ENCODE peak calls at places on chromosomes 5 and 9, in four cellular contexts. One of them, this sample, is unnamed.

GRCh38 chr9:133948571-133949485 is 43.3 kb downstream of the VAV2 start:
- DNase-seq in HepG2: no peak
- DNase-seq in K562: no peak
- DNase-seq in GM12878: no peak
- DNase-seq in this sample: no peak

GRCh38 chr9:124658165-124659017 is 112.7 kb downstream of the NR6A1 start:
- DNase-seq in HepG2: peak
- DNase-seq in K562: peak
- DNase-seq in GM12878: peak
- DNase-seq in this sample: peak

GRCh38 chr5:137481596-137481995 is 17.5 kb downstream of the SPOCK1 start:
- DNase-seq in K562: no peak
- DNase-seq in GM12878: no peak
- DNase-seq in HepG2: no peak
- DNase-seq in this sample: no peak

GRCh38 chr5:82754759-82755158 is 322.4 kb downstream of the TMEM167A start:
- DNase-seq in GM12878: peak
- DNase-seq in HepG2: no peak
- DNase-seq in K562: no peak
- DNase-seq in this sample: no peak

GRCh38 chr5:132365213-132365612 is 4.3 kb upstream of the SLC22A5 start:
- DNase-seq in K562: peak
- DNase-seq in GM12878: no peak
- DNase-seq in HepG2: peak
- DNase-seq in this sample: peak

GRCh38 chr9:97906236-97906831 is 16.0 kb downstream of the TRMO start:
- DNase-seq in GM12878: no peak
- DNase-seq in HepG2: no peak
- DNase-seq in K562: no peak
- DNase-seq in this sample: no peak

GRCh38 chr9:34204011-34204635 is 25.3 kb downstream of the UBAP1 start:
- DNase-seq in GM12878: no peak
- DNase-seq in HepG2: no peak
- DNase-seq in K562: no peak
- DNase-seq in this sample: peak

GRCh38 chr5:80474929-80475328 is 13.0 kb upstream of the FAM151B start:
- DNase-seq in K562: no peak
- DNase-seq in HepG2: peak
- DNase-seq in GM12878: no peak
- DNase-seq in this sample: no peak

GRCh38 chr9:68791169-68791568 is 86.1 kb downstream of the PIP5K1B start:
- DNase-seq in GM12878: no peak
- DNase-seq in HepG2: no peak
- DNase-seq in K562: no peak
- DNase-seq in this sample: no peak

GRCh38 chr5:32092938-32093812 is 80.9 kb downstream of the GOLPH3 start:
- DNase-seq in GM12878: peak
- DNase-seq in K562: peak
- DNase-seq in HepG2: peak
- DNase-seq in this sample: peak

GRCh38 chr9:123642291-123643278 is 286.6 kb downstream of the CRB2 start:
- DNase-seq in HepG2: peak
- DNase-seq in K562: peak
- DNase-seq in GM12878: no peak
- DNase-seq in this sample: no peak

GRCh38 chr5:10355071-10355889 is 1.8 kb downstream of the MARCHF6 start:
- DNase-seq in K562: peak
- DNase-seq in HepG2: no peak
- DNase-seq in GM12878: no peak
- DNase-seq in this sample: no peak

GRCh38 chr9:125143377-125144090 is at the start of gene SCAI:
- DNase-seq in K562: peak
- DNase-seq in GM12878: peak
- DNase-seq in HepG2: peak
- DNase-seq in this sample: peak

DNA sequence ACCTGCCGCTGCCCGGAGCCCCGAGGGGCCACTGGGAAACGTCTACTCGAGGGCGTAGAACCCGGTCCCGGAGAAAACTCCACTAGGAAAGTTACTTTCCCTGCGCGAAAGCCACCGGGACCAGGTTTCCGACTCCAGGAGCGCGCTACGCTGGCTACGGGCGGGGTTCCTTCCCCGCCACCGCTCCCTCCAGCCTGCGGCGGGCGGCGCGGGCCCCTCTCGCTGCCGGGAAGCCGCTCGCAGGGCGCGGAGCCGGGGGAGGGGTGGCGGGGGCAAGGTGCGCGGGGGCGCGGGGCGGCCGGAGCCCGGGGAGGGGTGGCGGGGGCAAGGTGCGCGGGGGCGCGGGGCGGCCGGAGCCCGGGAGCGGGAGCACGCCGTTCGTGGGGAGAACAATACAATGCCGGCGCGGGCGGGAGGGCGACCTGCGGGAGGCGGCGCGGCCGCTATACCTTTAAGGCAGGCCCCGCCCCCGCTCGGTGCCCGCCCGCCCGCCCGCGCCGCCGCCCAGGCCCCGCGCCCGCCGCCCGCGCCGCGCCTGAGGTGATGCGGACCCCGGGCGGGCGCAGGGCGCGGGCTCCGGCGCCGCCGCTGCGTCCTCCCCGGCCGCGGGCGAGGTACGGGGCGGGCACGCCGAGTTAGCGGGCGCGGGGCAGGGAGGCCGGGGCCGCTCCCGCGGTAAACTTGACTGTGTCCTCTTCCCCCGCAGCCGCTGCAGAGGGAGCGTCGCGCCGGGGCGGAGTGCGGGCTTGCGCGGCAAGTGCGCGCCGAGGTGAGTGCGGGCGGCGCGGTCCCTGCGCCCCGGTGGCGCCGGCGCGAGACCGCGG is 278.2 kb downstream of the AOPEP start:
- DNase-seq in K562: peak
- DNase-seq in GM12878: no peak
- DNase-seq in HepG2: peak
- DNase-seq in this sample: no peak
- TF ChIP-seq POLR2A in K562: no peak
- TF ChIP-seq POLR2A in GM12878: peak
- TF ChIP-seq POLR2A in HepG2: peak
- TF ChIP-seq POLR2A in this sample: peak

GRCh38 chr5:34511915-34512314 is 144.2 kb upstream of the RAI14 start:
- DNase-seq in K562: no peak
- DNase-seq in GM12878: no peak
- DNase-seq in HepG2: no peak
- DNase-seq in this sample: no peak
- TF ChIP-seq JUNB in K562: no peak
- TF ChIP-seq JUNB in GM12878: no peak
- TF ChIP-seq JUNB in HepG2: no peak
- TF ChIP-seq JUNB in this sample: no peak

GRCh38 chr5:69492391-69493234 is at the start of gene OCLN:
- DNase-seq in GM12878: no peak
- DNase-seq in HepG2: peak
- DNase-seq in K562: no peak
- DNase-seq in this sample: peak
- TF ChIP-seq POLR2A in GM12878: peak
- TF ChIP-seq POLR2A in HepG2: peak
- TF ChIP-seq POLR2A in K562: no peak
- TF ChIP-seq POLR2A in this sample: peak

GRCh38 chr5:43553381-43553780 is 3.5 kb downstream of the PAIP1 start:
- DNase-seq in K562: no peak
- DNase-seq in GM12878: no peak
- DNase-seq in HepG2: no peak
- DNase-seq in this sample: no peak
- TF ChIP-seq JUNB in K562: no peak
- TF ChIP-seq JUNB in GM12878: no peak
- TF ChIP-seq JUNB in HepG2: no peak
- TF ChIP-seq JUNB in this sample: no peak

DNA sequence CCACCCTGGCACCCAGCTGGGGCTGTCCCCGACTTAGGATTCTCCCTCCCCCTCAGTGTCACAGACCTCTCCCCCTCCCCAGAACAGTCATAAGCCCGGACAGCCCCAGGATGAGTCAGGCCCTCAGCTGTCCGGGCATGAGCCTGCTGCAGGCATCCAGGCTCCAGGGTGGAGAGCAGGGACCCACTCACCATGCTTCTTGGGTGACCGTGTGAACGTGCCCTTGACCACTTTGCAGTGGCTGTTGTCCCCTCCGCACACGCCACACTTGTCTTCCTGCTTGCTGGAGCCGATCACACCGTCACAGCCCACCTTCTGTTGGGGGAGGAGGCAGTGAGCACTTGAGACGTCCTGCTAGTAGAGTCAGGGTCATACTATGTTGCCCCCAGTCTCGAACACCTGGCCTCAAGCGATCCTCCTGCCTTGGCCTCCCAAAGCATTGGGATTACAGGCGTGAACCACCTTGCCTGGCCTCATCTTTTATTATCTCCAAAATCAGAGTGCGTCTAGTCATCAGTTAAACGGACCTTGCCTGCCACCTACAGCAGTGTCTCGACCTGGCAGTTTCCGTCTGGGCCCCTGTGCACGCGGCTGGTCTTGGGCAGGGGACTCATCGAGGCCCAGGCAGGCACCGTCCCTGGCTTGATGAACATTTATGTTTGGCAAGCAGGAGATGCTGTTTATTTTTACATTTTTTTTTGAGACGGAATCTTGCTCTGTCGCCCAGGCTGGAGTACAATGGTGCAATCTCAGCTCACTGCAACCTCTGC is 72.6 kb downstream of the ZNF354C start:
- DNase-seq in K562: peak
- DNase-seq in HepG2: no peak
- DNase-seq in GM12878: no peak
- DNase-seq in this sample: no peak
- TF ChIP-seq POLR2A in K562: no peak
- TF ChIP-seq POLR2A in HepG2: no peak
- TF ChIP-seq POLR2A in GM12878: no peak
- TF ChIP-seq POLR2A in this sample: no peak

DNA sequence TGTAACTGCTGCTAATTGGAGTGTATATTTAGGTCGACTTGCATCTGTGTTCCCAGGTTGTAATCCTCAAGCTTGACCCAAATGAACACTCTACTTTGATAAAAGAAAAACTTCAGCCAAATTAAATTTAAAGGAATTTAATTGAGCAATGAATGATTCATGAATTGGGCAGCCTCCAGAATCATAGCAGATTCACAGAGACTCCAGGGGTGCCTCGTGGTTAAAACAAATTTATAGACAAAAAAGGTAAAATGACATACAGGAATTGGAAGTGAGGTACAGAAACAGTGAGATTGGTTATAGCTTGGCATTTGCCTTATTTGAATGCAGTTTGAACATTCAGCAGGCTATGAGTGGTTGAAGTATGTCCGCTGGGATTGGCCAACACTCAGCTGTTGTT is 21.6 kb upstream of the SPATA31D4 start:
- DNase-seq in K562: no peak
- DNase-seq in GM12878: no peak
- DNase-seq in HepG2: no peak
- DNase-seq in this sample: no peak
- TF ChIP-seq JUNB in K562: no peak
- TF ChIP-seq JUNB in GM12878: no peak
- TF ChIP-seq JUNB in HepG2: no peak
- TF ChIP-seq JUNB in this sample: no peak

GRCh38 chr9:96419691-96419969 is 1.5 kb upstream of the ZNF367 start:
- DNase-seq in HepG2: no peak
- DNase-seq in GM12878: no peak
- DNase-seq in K562: no peak
- DNase-seq in this sample: no peak

GRCh38 chr9:96417610-96418073 is 528 bp downstream of the ZNF367 start:
- DNase-seq in K562: no peak
- DNase-seq in HepG2: no peak
- DNase-seq in GM12878: no peak
- DNase-seq in this sample: no peak

GRCh38 chr9:96417051-96417586 is 1.1 kb downstream of the ZNF367 start:
- DNase-seq in K562: peak
- DNase-seq in GM12878: peak
- DNase-seq in HepG2: peak
- DNase-seq in this sample: peak

GRCh38 chr9:96418920-96419690 is 935 bp upstream of the ZNF367 start:
- DNase-seq in K562: peak
- DNase-seq in HepG2: peak
- DNase-seq in GM12878: no peak
- DNase-seq in this sample: peak

GRCh38 chr9:96418074-96418919 is at the start of gene ZNF367:
- DNase-seq in K562: peak
- DNase-seq in HepG2: peak
- DNase-seq in GM12878: peak
- DNase-seq in this sample: peak
- TF ChIP-seq POLR2A in K562: peak
- TF ChIP-seq POLR2A in HepG2: peak
- TF ChIP-seq POLR2A in GM12878: peak
- TF ChIP-seq POLR2A in this sample: peak

GRCh38 chr5:179912386-179912785 is 4.7 kb upstream of the TBC1D9B start:
- DNase-seq in HepG2: no peak
- DNase-seq in GM12878: no peak
- DNase-seq in K562: no peak
- DNase-seq in this sample: no peak

GRCh38 chr5:179913461-179913860 is 5.8 kb upstream of the TBC1D9B start:
- DNase-seq in K562: no peak
- DNase-seq in HepG2: no peak
- DNase-seq in GM12878: no peak
- DNase-seq in this sample: no peak

GRCh38 chr5:179915406-179915935 is 7.8 kb upstream of the TBC1D9B start:
- DNase-seq in K562: no peak
- DNase-seq in GM12878: no peak
- DNase-seq in HepG2: no peak
- DNase-seq in this sample: no peak

GRCh38 chr5:179912951-179913350 is 5.3 kb upstream of the TBC1D9B start:
- DNase-seq in HepG2: no peak
- DNase-seq in K562: no peak
- DNase-seq in GM12878: no peak
- DNase-seq in this sample: no peak

GRCh38 chr5:179914032-179914755 is 6.5 kb upstream of the TBC1D9B start:
- DNase-seq in HepG2: peak
- DNase-seq in GM12878: no peak
- DNase-seq in K562: peak
- DNase-seq in this sample: peak
- TF ChIP-seq JUNB in HepG2: no peak
- TF ChIP-seq JUNB in GM12878: no peak
- TF ChIP-seq JUNB in K562: no peak
- TF ChIP-seq JUNB in this sample: no peak

DNA sequence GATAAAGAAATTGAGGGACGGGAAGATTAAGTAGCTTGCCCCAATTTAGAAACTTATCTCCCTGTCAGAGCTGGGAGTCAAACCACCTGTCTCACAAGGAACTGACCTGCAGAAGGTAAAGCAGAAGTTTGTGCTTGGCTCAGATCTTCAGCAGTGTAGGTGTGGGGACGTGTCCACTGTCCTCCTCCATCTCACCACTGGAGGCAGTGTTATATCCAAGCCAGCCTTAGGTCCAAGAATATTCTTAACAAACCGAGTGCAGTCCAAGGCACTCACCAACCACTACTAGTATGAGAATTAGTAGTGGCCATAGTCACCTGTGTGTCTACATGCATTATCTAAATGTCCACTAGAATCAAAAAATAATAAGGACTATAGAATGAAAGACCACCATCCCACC is 86.3 kb upstream of the IRX1 start:
- DNase-seq in K562: peak
- DNase-seq in HepG2: peak
- DNase-seq in GM12878: no peak
- DNase-seq in this sample: no peak
- TF ChIP-seq POLR2A in K562: no peak
- TF ChIP-seq POLR2A in HepG2: no peak
- TF ChIP-seq POLR2A in GM12878: no peak
- TF ChIP-seq POLR2A in this sample: no peak

GRCh38 chr9:6209966-6210365 is 5.6 kb upstream of the IL33 start:
- DNase-seq in GM12878: no peak
- DNase-seq in HepG2: no peak
- DNase-seq in K562: no peak
- DNase-seq in this sample: no peak
- TF ChIP-seq JUNB in GM12878: no peak
- TF ChIP-seq JUNB in HepG2: no peak
- TF ChIP-seq JUNB in K562: no peak
- TF ChIP-seq JUNB in this sample: no peak